ENCODE peak calls at places on chromosomes 3 and 15, in nine cellular contexts. K is heart right ventricle, X is uterus, Y is A549, Z is mesothelial cell of epicardium, S is nephron progenitor cell, H is AG09319, U is WTC11, T is GM10248. I is an unnamed sample.

GRCh38 chr3:166304509-166305063 is 467.4 kb upstream of the BCHE start:
- DNase-seq in T (no peak), Y (no peak), S (no peak), U (no peak), X (no peak), H (no peak), K (no peak), Z (no peak), I (no peak)

GRCh38 chr15:69983696-69984265 is 113.9 kb downstream of the TLE3 start:
- DNase-seq in Y (peak), K (no peak), X (no peak), T (no peak), Z (no peak), S (no peak), U (no peak), H (no peak), I (no peak)

GRCh38 chr3:55327131-55327920 is 159.8 kb downstream of the WNT5A start:
- DNase-seq in K (no peak), U (no peak), Y (no peak), Z (no peak), S (no peak), H (no peak), X (no peak), T (no peak), I (no peak)

GRCh38 chr15:56919708-56920637 is 1.5 kb downstream of the TCF12 start:
- DNase-seq in K (peak), T (peak), X (no peak), Y (peak), Z (peak), S (no peak), U (peak), H (no peak), I (no peak)

GRCh38 chr3:131110087-131110486 is 83.4 kb downstream of the NEK11 start:
- DNase-seq in Z (no peak), H (no peak), S (no peak), X (no peak), T (no peak), K (no peak), U (no peak), Y (no peak), I (no peak)

GRCh38 chr15:91694131-91694828 is 159.2 kb upstream of the SLCO3A1 start:
- DNase-seq in H (peak), X (peak), S (no peak), K (peak), Y (no peak), U (no peak), T (no peak), Z (no peak), I (no peak)

GRCh38 chr15:88725305-88726220 is 77.7 kb upstream of the ACAN start:
- DNase-seq in Y (no peak), Z (no peak), T (no peak), H (no peak), S (no peak), X (no peak), K (no peak), U (no peak), I (no peak)

GRCh38 chr3:167406876-167407492 is 26.9 kb upstream of the ZBBX start:
- DNase-seq in S (peak), Z (peak), X (no peak), T (peak), H (no peak), U (peak), Y (peak), K (peak), I (no peak)

GRCh38 chr3:141237701-141238521 is 6.3 kb downstream of the PXYLP1 start:
- DNase-seq in X (no peak), T (no peak), S (no peak), K (peak), Y (no peak), U (no peak), H (no peak), Z (no peak), I (no peak)

GRCh38 chr15:38073278-38073930 is 139.0 kb downstream of the TMCO5A start:
- DNase-seq in T (no peak), U (no peak), Z (peak), Y (no peak), X (no peak), S (peak), H (no peak), K (peak), I (no peak)

GRCh38 chr15:25184356-25185155 is 229.8 kb downstream of the SNRPN start:
- DNase-seq in Y (no peak), H (no peak), T (no peak), S (no peak), K (no peak), X (no peak), Z (no peak), U (no peak), I (no peak)

GRCh38 chr3:107884719-107885460 is 205.9 kb downstream of the CD47 start:
- DNase-seq in K (peak), X (no peak), Z (no peak), S (no peak), Y (no peak), T (no peak), H (peak), U (no peak), I (no peak)

GRCh38 chr15:68339481-68339880 is 61.9 kb downstream of the FEM1B start:
- DNase-seq in K (no peak), U (no peak), H (no peak), S (no peak), X (no peak), T (no peak), Z (no peak), Y (no peak), I (no peak)

GRCh38 chr3:69013256-69014021 is at the start of gene EOGT:
- DNase-seq in Z (peak), H (peak), S (peak), Y (peak), T (peak), U (peak), K (peak), X (peak), I (peak)

GRCh38 chr3:67595424-67595823 is 59.0 kb downstream of the SUCLG2 start:
- DNase-seq in Z (no peak), Y (no peak), K (no peak), H (no peak), S (no peak), U (no peak), X (no peak), T (no peak), I (no peak)

GRCh38 chr3:196122021-196122687 is 40.3 kb upstream of the TFRC start:
- DNase-seq in X (no peak), H (no peak), T (no peak), S (no peak), K (no peak), U (no peak), Z (no peak), Y (no peak), I (no peak)

GRCh38 chr15:60626669-60627068 is 147.7 kb upstream of the ICE2 start:
- DNase-seq in Y (no peak), X (no peak), Z (no peak), K (no peak), S (no peak), U (no peak), H (no peak), T (no peak), I (no peak)

GRCh38 chr15:83747050-83747717 is 93.3 kb downstream of the ADAMTSL3 start:
- DNase-seq in U (no peak), X (peak), Z (no peak), Y (no peak), T (no peak), H (no peak), S (no peak), K (peak), I (no peak)

GRCh38 chr3:13189639-13190375 is 116.6 kb upstream of the IQSEC1 start:
- DNase-seq in K (no peak), T (no peak), Y (no peak), X (no peak), S (peak), H (no peak), Z (no peak), U (no peak), I (no peak)

GRCh38 chr3:54871867-54872266 is 56.0 kb downstream of the LRTM1 start:
- DNase-seq in K (no peak), Z (no peak), Y (no peak), H (no peak), U (no peak), T (no peak), S (no peak), X (no peak), I (no peak)

GRCh38 chr15:80785811-80786354 is 6.7 kb downstream of the CEMIP start:
- DNase-seq in K (no peak), Y (no peak), X (no peak), S (no peak), Z (no peak), U (no peak), H (no peak), T (no peak), I (no peak)

GRCh38 chr15:80789296-80789695 is 10.1 kb downstream of the CEMIP start:
- DNase-seq in U (no peak), Y (no peak), T (no peak), K (no peak), Z (no peak), X (no peak), S (no peak), H (peak), I (no peak)

GRCh38 chr15:80788536-80788935 is 9.4 kb downstream of the CEMIP start:
- DNase-seq in T (no peak), Y (no peak), K (no peak), Z (no peak), H (no peak), S (no peak), U (no peak), X (no peak), I (no peak)

GRCh38 chr15:80785335-80785734 is 6.2 kb downstream of the CEMIP start:
- DNase-seq in X (no peak), S (no peak), T (no peak), U (no peak), K (no peak), Y (no peak), H (no peak), Z (no peak), I (no peak)

DNA sequence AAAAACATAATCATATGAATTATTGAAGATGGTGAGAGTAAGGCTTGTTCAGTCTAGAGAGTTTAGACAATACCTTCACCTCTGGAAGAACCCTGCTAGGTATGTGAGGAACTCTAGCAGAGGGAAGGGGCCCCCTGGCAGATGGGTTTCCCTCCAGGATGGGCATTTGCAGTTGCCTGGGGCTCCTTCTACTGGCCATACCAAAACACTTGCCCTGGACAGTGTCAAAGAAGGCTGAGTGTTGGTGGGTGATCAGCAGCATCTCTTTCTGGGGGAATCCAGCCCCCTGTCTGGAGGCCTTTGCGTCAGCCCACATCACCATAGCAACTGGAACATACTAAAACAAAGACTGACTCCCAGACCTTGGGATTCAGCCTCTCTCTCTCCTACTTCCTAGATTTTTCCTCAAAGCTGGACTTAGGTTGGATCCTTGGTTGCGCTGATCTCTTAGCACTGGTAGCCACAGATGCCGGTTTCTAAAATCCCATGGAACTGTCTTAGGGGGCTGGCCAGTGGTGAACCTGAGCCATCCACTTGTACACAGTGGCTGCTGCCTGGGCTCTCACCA is 8.2 kb downstream of the CEMIP start:
- DNase-seq in S (no peak), X (no peak), U (peak), H (no peak), Z (no peak), K (no peak), Y (no peak), T (no peak), I (no peak)
- TF ChIP-seq CTCF in S (no peak), X (no peak), U (no peak), H (peak), Z (no peak), K (no peak), Y (no peak), T (no peak), I (no peak)

DNA sequence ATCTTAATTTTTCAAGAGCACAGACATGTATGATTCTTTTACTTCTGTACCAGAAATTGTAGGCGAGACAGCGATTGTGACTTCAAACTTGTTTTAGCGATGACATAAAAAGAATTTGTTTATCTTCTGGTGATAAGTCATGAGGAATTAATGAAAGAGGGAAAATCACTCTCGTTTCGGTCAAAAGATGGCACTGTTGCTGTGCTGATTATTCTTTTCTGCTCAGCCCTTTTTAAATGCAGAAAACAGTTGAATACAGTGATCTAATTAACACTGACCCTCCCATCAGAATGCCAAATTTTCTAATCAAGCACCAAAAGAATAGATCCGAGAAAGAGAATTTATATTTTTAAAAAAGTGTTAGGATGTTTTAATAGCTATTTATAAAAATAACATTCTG is 52.6 kb downstream of the NSUN3 start:
- DNase-seq in H (peak), Z (no peak), S (no peak), Y (no peak), X (no peak), K (no peak), U (no peak), T (no peak), I (no peak)
- TF ChIP-seq CTCF in H (peak), Z (no peak), S (no peak), Y (peak), X (peak), K (peak), U (no peak), T (peak), I (peak)

DNA sequence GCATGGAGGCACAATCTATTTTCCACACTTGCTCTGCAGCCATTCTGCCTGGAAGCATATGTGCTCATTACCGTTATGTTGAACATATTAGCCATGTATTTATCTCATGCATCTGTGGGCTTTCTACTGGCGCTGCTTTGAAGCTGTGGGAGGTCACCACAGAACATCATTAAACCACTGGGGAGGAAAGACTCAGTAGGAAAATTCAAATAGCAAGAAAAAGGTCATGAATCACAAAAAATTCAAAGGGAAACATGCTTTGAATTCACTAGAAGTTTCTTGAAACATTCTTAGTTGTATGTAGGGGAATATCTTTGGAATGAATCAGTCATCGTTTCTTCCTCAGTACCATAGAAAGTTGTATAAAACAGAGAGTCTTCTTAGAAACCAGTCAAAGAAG is 652.6 kb downstream of the EDEM1 start:
- DNase-seq in K (no peak), H (no peak), X (no peak), Z (no peak), U (no peak), S (no peak), T (no peak), Y (no peak), I (no peak)
- TF ChIP-seq CTCF in K (no peak), H (no peak), X (no peak), Z (no peak), U (no peak), S (no peak), T (no peak), Y (no peak), I (no peak)

GRCh38 chr3:138872632-138873031 is 37.9 kb upstream of the PIK3CB start:
- DNase-seq in X (no peak), Z (no peak), H (no peak), S (no peak), T (no peak), K (no peak), Y (no peak), U (no peak), I (no peak)

GRCh38 chr3:138877246-138877645 is 42.5 kb upstream of the PIK3CB start:
- DNase-seq in Z (no peak), U (no peak), X (no peak), K (no peak), Y (no peak), S (no peak), T (no peak), H (no peak), I (no peak)

GRCh38 chr3:138875754-138876664 is 41.3 kb upstream of the PIK3CB start:
- DNase-seq in X (no peak), H (no peak), Z (no peak), K (no peak), S (no peak), Y (no peak), T (no peak), U (no peak), I (no peak)

GRCh38 chr3:138875096-138875753 is 40.5 kb upstream of the PIK3CB start:
- DNase-seq in S (no peak), Z (no peak), T (no peak), U (no peak), K (no peak), Y (no peak), X (no peak), H (no peak), I (no peak)

DNA sequence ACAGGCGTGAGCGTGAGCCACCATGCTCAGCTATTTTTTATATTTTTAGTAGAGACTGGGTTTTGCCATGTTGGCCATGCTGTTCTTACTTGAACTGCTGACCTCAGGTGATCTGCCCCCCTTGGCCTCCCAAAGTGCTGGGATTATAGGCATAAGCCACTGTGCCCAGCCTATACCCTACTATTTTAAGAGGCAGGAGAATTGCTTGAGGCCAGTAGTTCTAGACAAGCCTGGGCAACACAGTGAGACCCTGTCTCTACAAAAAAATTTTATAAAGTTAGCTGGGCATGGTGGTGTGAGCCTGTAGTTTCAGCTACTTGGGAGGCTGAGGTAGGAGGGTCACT is 39.8 kb upstream of the PIK3CB start:
- DNase-seq in K (no peak), T (no peak), Z (no peak), X (no peak), H (no peak), Y (no peak), S (no peak), U (no peak), I (no peak)
- TF ChIP-seq CTCF in K (no peak), T (no peak), Z (no peak), X (no peak), H (no peak), Y (no peak), S (no peak), U (no peak), I (no peak)

GRCh38 chr3:198079771-198080520 is 119.9 kb downstream of the LMLN start:
- DNase-seq in T (peak), Z (no peak), Y (no peak), S (no peak), K (no peak), U (peak), H (no peak), X (peak), I (no peak)
- TF ChIP-seq CTCF in T (peak), Z (no peak), Y (no peak), S (no peak), K (no peak), U (no peak), H (no peak), X (no peak), I (no peak)

DNA sequence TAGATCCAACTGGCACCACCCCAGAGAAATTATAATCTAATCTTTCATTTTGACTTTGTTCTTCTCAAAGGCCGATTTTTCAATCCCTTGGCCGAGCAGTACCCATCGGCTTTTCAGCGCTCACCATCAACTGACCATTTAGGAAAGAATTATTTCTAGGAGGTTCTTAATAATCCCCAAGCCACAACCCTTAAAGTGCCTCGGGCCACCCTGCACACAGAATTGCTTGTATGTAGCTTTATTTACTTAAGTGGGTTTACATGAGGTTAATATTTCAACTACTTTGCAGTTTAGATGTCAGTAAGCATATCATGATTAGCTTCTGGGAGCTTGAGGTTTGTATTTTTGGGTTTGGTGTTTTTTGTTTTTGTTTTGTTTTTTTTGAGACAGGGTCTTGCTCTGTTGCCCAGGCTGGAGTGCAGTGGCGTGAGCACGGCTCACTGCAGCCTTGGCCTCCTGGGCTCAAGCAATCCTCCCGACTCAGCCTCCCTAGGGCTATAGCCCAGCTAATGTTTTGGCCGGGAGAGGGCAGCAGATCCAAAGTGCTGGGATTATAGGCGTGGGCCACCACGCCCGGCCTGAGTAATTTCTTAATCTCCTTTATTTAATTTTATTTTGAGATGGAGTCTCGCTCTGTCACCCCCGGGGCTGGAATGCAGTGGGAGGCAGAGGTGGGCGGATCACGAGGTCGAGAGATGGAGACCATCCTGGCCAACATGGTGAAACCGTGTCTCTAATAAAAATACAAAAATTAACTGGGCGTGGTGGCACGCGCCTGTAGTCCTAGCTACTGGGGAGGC is 801 bp upstream of the CDAN1 start:
- DNase-seq in S (no peak), Z (no peak), K (no peak), Y (no peak), H (no peak), T (no peak), U (no peak), X (no peak), I (no peak)
- TF ChIP-seq CTCF in S (no peak), Z (no peak), K (no peak), Y (peak), H (peak), T (no peak), U (no peak), X (no peak), I (peak)

DNA sequence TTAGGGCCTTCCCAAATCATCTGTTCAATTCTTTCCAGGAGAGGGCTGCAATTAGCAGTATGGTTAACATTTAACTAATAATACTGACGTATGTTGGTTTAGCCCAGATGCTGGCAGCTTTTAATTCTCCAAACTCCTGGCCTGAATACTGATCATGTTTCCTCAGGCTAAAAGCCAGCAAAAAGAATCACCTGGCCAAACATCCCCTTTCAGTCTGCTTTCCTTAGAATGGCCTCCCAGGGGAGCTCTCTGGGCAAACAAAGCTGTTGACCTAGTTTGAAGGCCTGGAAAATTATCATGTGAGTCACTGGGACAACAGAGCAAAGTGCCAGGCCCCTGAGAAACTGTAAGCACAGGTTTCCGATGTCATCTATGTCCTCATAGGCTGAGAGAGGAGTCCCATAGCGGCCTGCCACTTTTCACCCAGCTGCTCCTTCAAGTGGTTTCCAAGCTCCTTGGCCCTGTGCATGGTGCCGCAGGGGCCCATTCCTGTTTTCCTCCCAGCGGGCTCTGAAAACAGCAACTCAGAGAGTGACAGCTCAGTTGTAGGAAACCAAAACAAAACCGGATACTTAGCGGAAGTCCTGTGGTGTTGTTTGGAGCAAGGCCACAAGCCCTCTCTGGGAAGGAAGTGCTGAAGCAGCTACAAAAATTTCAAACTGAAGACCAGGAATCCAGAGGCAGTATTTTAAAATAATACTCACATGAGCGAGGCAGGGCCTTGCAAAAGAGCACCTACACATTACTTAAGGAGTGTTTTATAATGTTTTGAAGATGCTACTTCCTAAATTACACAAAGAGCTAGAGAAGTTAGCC is 36.5 kb upstream of the RAB11A start:
- DNase-seq in X (peak), K (peak), H (peak), U (peak), S (peak), Z (no peak), Y (peak), T (peak), I (no peak)
- TF ChIP-seq CTCF in X (no peak), K (peak), H (peak), U (no peak), S (no peak), Z (no peak), Y (peak), T (no peak), I (no peak)

GRCh38 chr3:45055411-45056143 is 29.5 kb downstream of the CLEC3B start:
- DNase-seq in K (no peak), Z (no peak), T (peak), U (peak), X (no peak), Y (peak), S (no peak), H (no peak), I (no peak)
- TF ChIP-seq CTCF in K (peak), Z (no peak), T (peak), U (peak), X (no peak), Y (peak), S (no peak), H (peak), I (peak)